ENCODE peak calls at places on chromosome 5, in four cellular contexts. A, P, B and Y are unnamed samples.

GRCh38 chr5:42811591-42812392 is at the start of gene SELENOP:
- DNase-seq in B (no peak), A (peak; percentile 82), P (no peak), Y (peak; percentile 81)

GRCh38 chr5:179373961-179374505 is 28.8 kb upstream of the ADAMTS2 start:
- DNase-seq in A (no peak), P (no peak), B (peak; percentile 69), Y (peak; percentile 53)

GRCh38 chr5:149133795-149134777 is 7.2 kb upstream of the ABLIM3 start:
- DNase-seq in A (peak; percentile 62), B (no peak), P (no peak), Y (no peak)

GRCh38 chr5:122192883-122193496 is 63.6 kb downstream of the ZNF474 start:
- DNase-seq in A (peak; percentile 58), B (no peak), P (no peak), Y (no peak)

GRCh38 chr5:33370135-33370472 is 70.7 kb upstream of the TARS1 start:
- DNase-seq in B (no peak), A (no peak), P (no peak), Y (peak; percentile 71)

GRCh38 chr5:38187532-38187931 is 70.8 kb upstream of the EGFLAM start:
- DNase-seq in P (no peak), B (no peak), A (no peak), Y (no peak)

GRCh38 chr5:156383510-156383909 is 56.5 kb downstream of the SGCD start:
- DNase-seq in P (no peak), B (no peak), A (no peak), Y (no peak)

GRCh38 chr5:129768715-129769114 is 20.8 kb downstream of the MINAR2 start:
- DNase-seq in B (no peak), A (no peak), P (no peak), Y (no peak)

GRCh38 chr5:118903010-118903409 is 85.3 kb downstream of the DTWD2 start:
- DNase-seq in B (no peak), P (no peak), A (no peak), Y (no peak)

GRCh38 chr5:67381240-67381875 is 184.8 kb upstream of the CD180 start:
- DNase-seq in B (no peak), P (no peak), A (no peak), Y (no peak)

GRCh38 chr5:124713595-124713994 is 32.8 kb downstream of the ZNF608 start:
- DNase-seq in A (no peak), B (no peak), P (no peak), Y (no peak)

GRCh38 chr5:157828031-157828948 is 30.7 kb downstream of the CLINT1 start:
- DNase-seq in B (no peak), P (no peak), A (no peak), Y (no peak)

GRCh38 chr5:160843240-160843639 is 8.8 kb downstream of the ATP10B start:
- DNase-seq in A (no peak), B (no peak), P (no peak), Y (no peak)

GRCh38 chr5:174706997-174707548 is 17.3 kb upstream of the MSX2 start:
- DNase-seq in B (no peak), P (no peak), A (no peak), Y (peak; percentile 10)

GRCh38 chr5:16593013-16593412 is 23.8 kb downstream of the RETREG1 start:
- DNase-seq in P (no peak), B (no peak), A (no peak), Y (no peak)

GRCh38 chr5:53249529-53249928 is 140.0 kb upstream of the MOCS2 start:
- DNase-seq in P (no peak), B (no peak), A (no peak), Y (peak; percentile 65)

GRCh38 chr5:147369742-147370374 is 135.0 kb downstream of the STK32A start:
- DNase-seq in P (no peak), A (no peak), B (no peak), Y (no peak)

GRCh38 chr5:119341452-119342349 is 14.1 kb upstream of the TNFAIP8 start:
- DNase-seq in A (no peak), B (no peak), P (no peak), Y (no peak)

GRCh38 chr5:52830700-52831099 is 43.0 kb downstream of the ITGA1 start:
- DNase-seq in A (peak; percentile 41), P (no peak), B (no peak), Y (no peak)

GRCh38 chr5:117065161-117065560 is 490.5 kb upstream of the SEMA6A start:
- DNase-seq in P (no peak), A (no peak), B (no peak), Y (no peak)

GRCh38 chr5:179343021-179343781 is 2.1 kb downstream of the ADAMTS2 start:
- DNase-seq in A (no peak), P (no peak), B (peak; percentile 42), Y (no peak)

GRCh38 chr5:145056805-145057204 is 778.3 kb downstream of the PRELID2 start:
- DNase-seq in B (no peak), A (no peak), P (no peak), Y (no peak)

GRCh38 chr5:109196486-109196885 is 213.3 kb downstream of the PJA2 start:
- DNase-seq in B (no peak), A (no peak), P (no peak), Y (no peak)

GRCh38 chr5:92678576-92679105 is 902.4 kb downstream of the NR2F1-AS1 start:
- DNase-seq in A (no peak), P (no peak), B (no peak), Y (no peak)

DNA sequence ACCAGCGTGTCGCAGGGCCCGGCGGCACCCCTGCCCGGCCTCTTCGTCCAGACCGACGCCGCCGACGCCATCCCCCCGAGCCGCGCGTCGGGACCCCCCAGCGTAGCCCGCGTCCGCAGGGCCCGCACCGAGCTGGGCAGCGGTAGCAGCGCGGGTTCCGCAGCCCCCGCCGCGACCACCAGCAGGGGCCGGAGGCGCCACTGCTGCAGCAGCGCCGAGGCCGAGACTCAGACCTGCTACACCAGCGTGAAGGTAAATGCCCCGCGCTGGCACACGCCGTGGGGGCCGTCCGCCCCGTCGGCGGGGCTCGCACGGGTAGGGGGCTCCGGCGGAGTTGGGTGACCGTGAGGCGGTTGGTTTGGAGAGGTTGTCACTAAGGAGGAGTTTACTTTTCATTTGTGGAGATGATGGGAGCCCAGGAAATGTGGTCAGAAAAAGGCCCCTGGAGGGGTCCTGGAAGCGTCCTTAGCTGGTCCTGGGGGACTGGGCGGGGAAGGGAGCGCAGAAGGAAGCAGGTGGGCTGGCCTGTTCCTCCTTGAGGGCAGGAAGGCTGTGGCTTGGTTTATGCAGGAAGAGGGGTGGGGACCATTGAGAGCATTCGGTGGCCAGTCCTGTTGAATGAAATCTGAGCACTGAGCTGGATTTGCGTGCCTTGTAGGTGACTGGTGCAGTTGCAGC is 672 bp downstream of the PDE8B start:
- DNase-seq in P (peak; percentile 68), B (no peak), A (peak; percentile 28), Y (no peak)
- H3K27ac ChIP-seq in P (no peak overlapping the region), B (no peak overlapping the region), A (peak overlapping the region; percentile 83), Y (no peak overlapping the region)

GRCh38 chr5:96703985-96704384 is 41.8 kb downstream of the CAST start:
- DNase-seq in P (no peak), B (no peak), A (no peak), Y (no peak)
- H3K27ac ChIP-seq in P (peak overlapping the region; percentile 92), B (peak overlapping the region; percentile 93), A (peak overlapping the region; percentile 92), Y (peak overlapping the region; percentile 93)

GRCh38 chr5:5145651-5146529 is 5.8 kb downstream of the ADAMTS16 start:
- DNase-seq in B (no peak), P (no peak), A (no peak), Y (no peak)
- H3K27ac ChIP-seq in B (no peak overlapping the region), P (no peak overlapping the region), A (no peak overlapping the region), Y (no peak overlapping the region)

GRCh38 chr5:127343313-127343712 is 52.7 kb downstream of the MEGF10 start:
- DNase-seq in B (no peak), P (no peak), A (no peak), Y (no peak)

GRCh38 chr5:127338501-127338900 is 47.9 kb downstream of the MEGF10 start:
- DNase-seq in B (no peak), A (no peak), P (no peak), Y (no peak)

GRCh38 chr5:127342364-127342763 is 51.8 kb downstream of the MEGF10 start:
- DNase-seq in A (no peak), P (no peak), B (no peak), Y (no peak)

GRCh38 chr5:127340606-127341005 is 50.0 kb downstream of the MEGF10 start:
- DNase-seq in A (no peak), B (no peak), P (no peak), Y (no peak)

GRCh38 chr5:127343866-127344265 is 53.3 kb downstream of the MEGF10 start:
- DNase-seq in A (no peak), P (no peak), B (no peak), Y (no peak)
- H3K27ac ChIP-seq in A (no peak overlapping the region), P (no peak overlapping the region), B (no peak overlapping the region), Y (no peak overlapping the region)

DNA sequence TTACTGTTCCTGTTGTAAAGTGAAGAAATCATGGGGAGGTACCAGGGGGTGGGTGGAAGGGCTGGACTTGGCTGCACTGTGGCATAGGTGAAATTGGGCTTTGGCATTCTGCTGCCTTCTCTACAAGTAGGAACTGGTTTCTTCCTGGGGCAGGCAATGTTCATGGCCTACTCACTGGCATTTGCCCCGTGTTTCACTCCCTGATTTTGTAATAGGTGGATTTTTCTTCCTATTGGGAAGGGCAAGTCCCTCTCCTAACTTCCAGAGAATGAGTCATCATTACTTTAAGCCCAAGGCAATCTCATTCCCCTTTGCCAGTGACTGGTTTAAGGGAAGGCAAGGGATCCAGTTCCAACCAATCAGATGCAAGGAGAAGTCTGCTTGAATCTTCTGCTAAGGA is 67.9 kb upstream of the ANKRD55 start:
- DNase-seq in B (no peak), A (no peak), P (no peak), Y (no peak)
- H3K27ac ChIP-seq in B (no peak overlapping the region), A (no peak overlapping the region), P (no peak overlapping the region), Y (no peak overlapping the region)

GRCh38 chr5:135124128-135124527 is 90.1 kb upstream of the PITX1 start:
- DNase-seq in B (no peak), A (no peak), P (no peak), Y (no peak)

GRCh38 chr5:135128361-135128760 is 94.3 kb upstream of the PITX1 start:
- DNase-seq in B (no peak), P (no peak), A (no peak), Y (no peak)

GRCh38 chr5:135129307-135129706 is 95.3 kb upstream of the PITX1 start:
- DNase-seq in P (no peak), A (no peak), B (no peak), Y (no peak)

GRCh38 chr5:135127604-135128240 is 93.7 kb upstream of the PITX1 start:
- DNase-seq in A (no peak), B (peak; percentile 52), P (no peak), Y (no peak)

GRCh38 chr5:135126688-135127603 is 92.9 kb upstream of the PITX1 start:
- DNase-seq in A (no peak), B (peak; percentile 49), P (no peak), Y (no peak)
- H3K27ac ChIP-seq in A (no peak overlapping the region), B (no peak overlapping the region), P (no peak overlapping the region), Y (no peak overlapping the region)

GRCh38 chr5:139708877-139709586 is 60.9 kb downstream of the CXXC5 start:
- DNase-seq in P (peak; percentile 82), B (peak; percentile 87), A (peak; percentile 74), Y (peak; percentile 82)
- H3K27ac ChIP-seq in P (peak overlapping the region; percentile 71), B (peak overlapping the region; percentile 78), A (no peak overlapping the region), Y (peak overlapping the region; percentile 45)

GRCh38 chr5:169161022-169161680 is 139.8 kb downstream of the SLIT3 start:
- DNase-seq in A (peak; percentile 90), P (no peak), B (no peak), Y (peak; percentile 82)

GRCh38 chr5:169162407-169162806 is 138.5 kb downstream of the SLIT3 start:
- DNase-seq in P (no peak), A (no peak), B (no peak), Y (no peak)

GRCh38 chr5:169157064-169157463 is 143.9 kb downstream of the SLIT3 start:
- DNase-seq in A (no peak), P (no peak), B (no peak), Y (no peak)

GRCh38 chr5:169160405-169160901 is 140.5 kb downstream of the SLIT3 start:
- DNase-seq in B (no peak), P (no peak), A (peak; percentile 61), Y (no peak)

GRCh38 chr5:169158764-169159163 is 142.2 kb downstream of the SLIT3 start:
- DNase-seq in P (no peak), B (no peak), A (no peak), Y (no peak)
- H3K27ac ChIP-seq in P (no peak overlapping the region), B (no peak overlapping the region), A (no peak overlapping the region), Y (no peak overlapping the region)